ENCODE peak calls at places on chromosomes 1 and 21, in ten cellular contexts. F is endothelial cell of umbilical vein, K is fibroblast of lung, Y is transverse colon, Z is thoracic aorta, R is heart right ventricle, V is brain microvascular endothelial cell, U is heart left ventricle, J is prostate gland, P is cardiac muscle cell. D is an unnamed sample. For H3K27me3, the result is how much of the 10 kb centered on the place peaks cover.

GRCh38 chr1:61210435-61211012 is 128.2 kb downstream of the NFIA start:
- DNase-seq in F (no peak), K (no peak), Y (no peak), Z (no peak), R (no peak), V (no peak), U (no peak), J (no peak), P (no peak), D (no peak)

GRCh38 chr21:40936771-40937261 is 89.9 kb upstream of the DSCAM start:
- DNase-seq in F (no peak), K (no peak), Y (no peak), Z (no peak), R (no peak), V (no peak), U (no peak), J (no peak), P (no peak), D (no peak)

GRCh38 chr1:60527567-60527966 is 454.0 kb upstream of the C1orf87 start:
- DNase-seq in F (no peak), K (no peak), Y (no peak), Z (no peak), R (no peak), V (no peak), U (no peak), J (no peak), P (no peak), D (no peak)

GRCh38 chr21:40800126-40800525 is 46.8 kb downstream of the DSCAM start:
- DNase-seq in F (no peak), K (no peak), Y (no peak), Z (no peak), R (no peak), V (no peak), U (no peak), J (no peak), P (no peak), D (no peak)

GRCh38 chr1:68378296-68379084 is 71.3 kb downstream of the RPE65 start:
- DNase-seq in F (peak), K (peak), Y (no peak), Z (no peak), R (no peak), V (peak), U (no peak), J (no peak), P (no peak), D (no peak)

GRCh38 chr1:32393832-32394140 is 455 bp downstream of the BSDC1 start:
- DNase-seq in F (no peak), K (no peak), Y (peak), Z (no peak), R (no peak), V (no peak), U (peak), J (peak), P (peak), D (peak)

GRCh38 chr1:119587328-119587727 is 60.7 kb downstream of the ZNF697 start:
- DNase-seq in F (peak), K (peak), Y (no peak), Z (no peak), R (no peak), V (peak), U (no peak), J (no peak), P (peak), D (no peak)

GRCh38 chr1:150150511-150151021 is 850 bp downstream of the PLEKHO1 start:
- DNase-seq in F (no peak), K (no peak), Y (peak), Z (no peak), R (peak), V (no peak), U (peak), J (no peak), P (no peak), D (no peak)

GRCh38 chr21:37459575-37459974 is 93.0 kb downstream of the DYRK1A start:
- DNase-seq in F (no peak), K (peak), Y (no peak), Z (no peak), R (no peak), V (peak), U (no peak), J (no peak), P (peak), D (no peak)

GRCh38 chr1:98053471-98054366 is 132.9 kb upstream of the DPYD start:
- DNase-seq in F (peak), K (peak), Y (peak), Z (no peak), R (peak), V (peak), U (peak), J (peak), P (peak), D (peak)

GRCh38 chr1:92366045-92366405 is 67.2 kb downstream of the RPAP2 start:
- DNase-seq in F (no peak), K (no peak), Y (no peak), Z (no peak), R (no peak), V (no peak), U (no peak), J (no peak), P (no peak), D (no peak)

GRCh38 chr1:24929091-24929875 is 793 bp downstream of the RUNX3 start:
- DNase-seq in F (no peak), K (no peak), Y (peak), Z (no peak), R (no peak), V (no peak), U (no peak), J (no peak), P (peak), D (no peak)

GRCh38 chr1:44293761-44294315 is 61.2 kb downstream of the ERI3 start:
- DNase-seq in F (no peak), K (no peak), Y (peak), Z (no peak), R (peak), V (no peak), U (peak), J (no peak), P (no peak), D (peak)

GRCh38 chr1:94463765-94464330 is 45.7 kb downstream of the ABCD3 start:
- DNase-seq in F (peak), K (peak), Y (no peak), Z (no peak), R (no peak), V (peak), U (no peak), J (peak), P (peak), D (peak)

GRCh38 chr1:154489863-154490262 is 12.2 kb upstream of the TDRD10 start:
- DNase-seq in F (peak), K (no peak), Y (no peak), Z (no peak), R (no peak), V (no peak), U (no peak), J (no peak), P (no peak), D (no peak)
- H3K27me3 ChIP-seq in F (under half), K (under half), Y (under half), Z (under half), R (under half), V (under half), U (under half), J (under half), P (under half), D (under half)

DNA sequence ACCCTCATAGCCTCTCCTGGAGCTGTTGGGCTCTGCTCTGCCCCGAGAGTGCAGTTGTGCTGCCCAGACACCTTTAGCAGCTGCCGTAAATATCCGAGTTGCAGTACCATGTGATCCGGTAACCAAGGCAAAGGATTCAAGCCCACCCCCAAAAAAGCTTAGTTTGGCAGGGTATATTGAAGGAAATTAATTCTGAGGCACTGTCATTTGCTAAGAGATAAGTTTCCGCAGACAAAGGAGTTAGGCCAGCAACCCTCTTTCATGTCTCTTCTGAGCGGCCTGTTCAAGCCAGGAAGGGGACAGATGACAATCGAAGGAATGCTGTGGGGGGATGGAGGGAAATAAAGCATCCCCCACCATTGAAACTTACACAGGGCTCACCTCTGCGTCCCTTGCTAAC is 43.4 kb upstream of the HMGN1 start:
- DNase-seq in F (no peak), K (no peak), Y (no peak), Z (no peak), R (no peak), V (no peak), U (no peak), J (no peak), P (no peak), D (no peak)
- H3K27ac ChIP-seq in F (no peak), K (no peak), Y (no peak), Z (no peak), R (no peak), V (no peak), U (no peak), J (no peak), P (no peak), D (no peak)

DNA sequence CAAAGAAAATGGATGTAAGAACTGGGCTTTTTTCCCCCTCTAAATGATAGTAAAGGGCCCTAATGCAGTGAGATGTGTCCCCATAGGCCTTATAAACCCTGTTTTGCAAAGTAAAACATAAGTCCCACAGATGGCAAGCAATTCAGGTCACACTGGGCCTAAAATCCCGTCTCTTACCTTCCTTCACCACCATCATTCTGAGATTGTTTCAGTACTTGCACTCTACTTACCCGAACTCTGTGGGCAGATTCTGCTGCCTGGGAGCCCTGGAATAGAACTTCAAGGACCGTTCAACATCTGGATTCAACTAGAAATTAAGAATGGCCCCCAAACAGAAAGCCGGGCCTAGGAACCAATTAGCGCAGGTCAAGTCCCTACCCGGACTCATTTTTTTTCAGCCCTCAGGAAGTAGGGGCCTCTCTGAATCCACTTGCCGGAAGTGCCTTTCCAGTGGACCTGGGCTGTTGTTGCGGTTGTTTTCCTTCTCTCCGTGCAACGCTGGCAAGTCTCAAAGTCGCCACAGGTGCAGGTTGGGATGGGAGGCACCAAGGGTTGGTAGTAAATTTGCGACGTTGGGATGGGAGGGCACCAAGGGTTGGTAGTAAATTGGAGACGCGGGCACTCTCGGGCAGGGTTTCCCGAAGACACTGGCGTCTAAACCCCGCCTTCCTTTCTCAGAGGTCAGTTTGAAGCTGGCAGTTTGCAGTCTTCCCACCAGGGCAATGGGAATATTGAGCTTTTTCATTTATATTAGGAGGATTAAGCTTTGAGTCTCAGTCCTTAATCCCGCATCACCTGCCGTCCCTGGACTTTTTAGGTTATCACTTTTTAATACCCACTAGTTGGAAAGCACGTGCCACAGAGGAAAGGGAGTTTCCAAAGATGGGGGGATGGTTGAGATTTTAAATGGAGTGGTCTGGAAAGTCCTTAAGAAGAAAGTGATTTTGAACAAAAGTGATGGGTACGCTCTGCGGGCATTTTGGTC is at the start of gene TMEM69:
- DNase-seq in F (peak), K (peak), Y (peak), Z (peak), R (peak), V (peak), U (peak), J (peak), P (peak), D (peak)
- TF ChIP-seq CTCF in F (no peak), K (no peak), Y (peak), Z (peak), R (no peak), V (peak), U (no peak), J (peak), P (no peak), D (peak)

GRCh38 chr21:45125347-45125746 is 51.0 kb downstream of the ADARB1 start:
- DNase-seq in F (no peak), K (no peak), Y (no peak), Z (no peak), R (no peak), V (no peak), U (no peak), J (no peak), P (no peak), D (no peak)

GRCh38 chr21:45122432-45123132 is 48.2 kb downstream of the ADARB1 start:
- DNase-seq in F (no peak), K (no peak), Y (no peak), Z (no peak), R (no peak), V (no peak), U (no peak), J (no peak), P (no peak), D (no peak)

GRCh38 chr21:45123440-45123839 is 49.1 kb downstream of the ADARB1 start:
- DNase-seq in F (no peak), K (no peak), Y (no peak), Z (no peak), R (no peak), V (no peak), U (no peak), J (no peak), P (no peak), D (no peak)

GRCh38 chr21:45126085-45126687 is 51.8 kb downstream of the ADARB1 start:
- DNase-seq in F (no peak), K (no peak), Y (no peak), Z (no peak), R (no peak), V (no peak), U (no peak), J (no peak), P (no peak), D (no peak)

DNA sequence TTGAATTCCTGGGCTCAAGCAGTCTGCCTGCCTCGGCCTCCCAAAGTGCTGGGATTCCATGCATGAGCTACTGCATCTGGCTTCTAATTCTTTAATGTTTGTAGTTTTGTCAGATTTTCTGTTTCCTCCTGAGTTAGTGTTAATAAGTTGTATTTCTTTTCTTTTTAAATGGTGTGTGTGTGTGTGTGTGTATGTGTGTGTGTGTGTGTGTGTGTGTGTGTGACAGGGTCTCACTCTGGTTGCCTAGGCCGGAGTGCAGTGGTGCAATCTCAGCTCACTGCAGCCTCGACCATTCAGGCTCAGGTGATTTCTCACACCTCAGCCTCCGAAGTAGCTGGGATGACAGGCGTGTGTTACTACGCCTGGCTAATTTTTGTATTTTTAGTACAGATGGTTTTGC is 50.2 kb downstream of the ADARB1 start:
- DNase-seq in F (no peak), K (no peak), Y (no peak), Z (no peak), R (no peak), V (no peak), U (no peak), J (no peak), P (no peak), D (no peak)
- H3K27me3 ChIP-seq in F (under half), K (under half), Y (under half), Z (under half), R (under half), V (under half), U (under half), J (under half), P (under half), D (under half)

GRCh38 chr1:154877370-154877974 is 7.4 kb upstream of the KCNN3 start:
- DNase-seq in F (peak), K (no peak), Y (no peak), Z (no peak), R (no peak), V (no peak), U (no peak), J (no peak), P (peak), D (peak)
- H3K27ac ChIP-seq in F (no peak), K (no peak), Y (no peak), Z (no peak), R (no peak), V (no peak), U (no peak), J (peak), P (no peak), D (peak)

DNA sequence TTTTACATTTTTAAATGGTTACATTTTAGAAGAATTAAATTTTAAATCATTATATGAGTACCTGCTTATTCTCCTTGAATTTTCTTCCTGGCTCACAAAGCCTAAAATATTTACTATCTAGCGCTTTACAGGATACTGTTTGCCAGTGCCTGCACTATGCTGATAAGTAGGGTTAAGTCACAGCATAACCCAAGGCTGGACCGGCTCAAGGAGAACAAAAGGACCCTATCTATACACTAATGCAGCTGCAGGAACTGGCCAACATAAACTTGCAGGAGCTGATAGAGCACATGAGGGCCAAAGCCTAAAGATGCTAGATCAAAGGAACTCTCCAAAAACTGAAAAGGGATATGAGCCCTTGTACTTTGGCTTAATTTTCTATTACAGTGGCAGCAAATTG is 1086.9 kb upstream of the TMPRSS15 start:
- DNase-seq in F (no peak), K (no peak), Y (no peak), Z (no peak), R (no peak), V (no peak), U (no peak), J (no peak), P (no peak), D (no peak)
- TF ChIP-seq CTCF in F (no peak), K (no peak), Y (no peak), Z (no peak), R (no peak), V (no peak), U (no peak), J (no peak), P (no peak), D (no peak)

D was measured in body of pancreas.